ENCODE peak calls at places on chromosomes 5 and 9, in ten cellular contexts. One of them, this sample, is unnamed.

GRCh38 chr5:143699121-143699520 is 112.8 kb upstream of the HMHB1 start:
- DNase-seq in tibial nerve: no peak
- DNase-seq in Calu3: no peak
- DNase-seq in fibroblast of pulmonary artery: no peak
- DNase-seq in mesothelial cell of epicardium: no peak
- DNase-seq in endothelial cell: no peak
- DNase-seq in astrocyte of the spinal cord: no peak
- DNase-seq in hepatocyte: no peak
- DNase-seq in thyroid gland: no peak
- DNase-seq in ovary: no peak
- DNase-seq in this sample: no peak

GRCh38 chr9:91848146-91848545 is 101.9 kb downstream of the ROR2 start:
- DNase-seq in Calu3: no peak
- DNase-seq in mesothelial cell of epicardium: no peak
- DNase-seq in astrocyte of the spinal cord: no peak
- DNase-seq in ovary: no peak
- DNase-seq in endothelial cell: no peak
- DNase-seq in fibroblast of pulmonary artery: no peak
- DNase-seq in thyroid gland: no peak
- DNase-seq in tibial nerve: no peak
- DNase-seq in hepatocyte: no peak
- DNase-seq in this sample: no peak

GRCh38 chr5:112921031-112921832 is 795 bp downstream of the REEP5 start:
- DNase-seq in fibroblast of pulmonary artery: peak; percentile 72
- DNase-seq in hepatocyte: peak; percentile 87
- DNase-seq in tibial nerve: peak; percentile 31
- DNase-seq in Calu3: peak; percentile 80
- DNase-seq in astrocyte of the spinal cord: peak; percentile 69
- DNase-seq in ovary: peak; percentile 86
- DNase-seq in mesothelial cell of epicardium: peak; percentile 42
- DNase-seq in thyroid gland: peak; percentile 81
- DNase-seq in endothelial cell: peak; percentile 66
- DNase-seq in this sample: no peak

GRCh38 chr5:181160144-181160754 is 12.9 kb downstream of the OR2V2 start:
- DNase-seq in thyroid gland: no peak
- DNase-seq in mesothelial cell of epicardium: no peak
- DNase-seq in astrocyte of the spinal cord: peak; percentile 52
- DNase-seq in tibial nerve: peak; percentile 29
- DNase-seq in fibroblast of pulmonary artery: peak; percentile 33
- DNase-seq in Calu3: no peak
- DNase-seq in hepatocyte: peak; percentile 28
- DNase-seq in ovary: peak; percentile 69
- DNase-seq in endothelial cell: no peak
- DNase-seq in this sample: no peak

GRCh38 chr9:104094534-104095020 is 468 bp downstream of the SMC2 start:
- DNase-seq in endothelial cell: no peak
- DNase-seq in astrocyte of the spinal cord: no peak
- DNase-seq in mesothelial cell of epicardium: no peak
- DNase-seq in tibial nerve: no peak
- DNase-seq in Calu3: no peak
- DNase-seq in hepatocyte: no peak
- DNase-seq in fibroblast of pulmonary artery: no peak
- DNase-seq in ovary: no peak
- DNase-seq in thyroid gland: no peak
- DNase-seq in this sample: no peak

GRCh38 chr5:143182106-143182505 is 221.4 kb downstream of the NR3C1 start:
- DNase-seq in endothelial cell: no peak
- DNase-seq in ovary: no peak
- DNase-seq in mesothelial cell of epicardium: no peak
- DNase-seq in thyroid gland: no peak
- DNase-seq in hepatocyte: no peak
- DNase-seq in Calu3: no peak
- DNase-seq in astrocyte of the spinal cord: no peak
- DNase-seq in fibroblast of pulmonary artery: peak; percentile 49
- DNase-seq in tibial nerve: no peak
- DNase-seq in this sample: no peak

GRCh38 chr5:126509339-126509738 is 85.7 kb downstream of the ALDH7A1 start:
- DNase-seq in ovary: no peak
- DNase-seq in endothelial cell: no peak
- DNase-seq in thyroid gland: no peak
- DNase-seq in mesothelial cell of epicardium: no peak
- DNase-seq in fibroblast of pulmonary artery: peak; percentile 46
- DNase-seq in hepatocyte: no peak
- DNase-seq in astrocyte of the spinal cord: no peak
- DNase-seq in tibial nerve: no peak
- DNase-seq in Calu3: no peak
- DNase-seq in this sample: no peak

GRCh38 chr5:29780401-29780800 is 1413.1 kb upstream of the CDH6 start:
- DNase-seq in endothelial cell: no peak
- DNase-seq in hepatocyte: no peak
- DNase-seq in thyroid gland: no peak
- DNase-seq in tibial nerve: no peak
- DNase-seq in Calu3: no peak
- DNase-seq in ovary: no peak
- DNase-seq in mesothelial cell of epicardium: no peak
- DNase-seq in fibroblast of pulmonary artery: no peak
- DNase-seq in astrocyte of the spinal cord: no peak
- DNase-seq in this sample: no peak

GRCh38 chr9:87685431-87685830 is 40.5 kb upstream of the CTSL start:
- DNase-seq in endothelial cell: no peak
- DNase-seq in thyroid gland: no peak
- DNase-seq in hepatocyte: no peak
- DNase-seq in Calu3: no peak
- DNase-seq in ovary: no peak
- DNase-seq in fibroblast of pulmonary artery: no peak
- DNase-seq in mesothelial cell of epicardium: no peak
- DNase-seq in astrocyte of the spinal cord: no peak
- DNase-seq in tibial nerve: no peak
- DNase-seq in this sample: no peak

GRCh38 chr9:87687207-87687606 is 38.7 kb upstream of the CTSL start:
- DNase-seq in thyroid gland: no peak
- DNase-seq in fibroblast of pulmonary artery: no peak
- DNase-seq in hepatocyte: no peak
- DNase-seq in Calu3: no peak
- DNase-seq in mesothelial cell of epicardium: no peak
- DNase-seq in endothelial cell: no peak
- DNase-seq in astrocyte of the spinal cord: no peak
- DNase-seq in tibial nerve: no peak
- DNase-seq in ovary: no peak
- DNase-seq in this sample: no peak

GRCh38 chr9:87686520-87687090 is 39.3 kb upstream of the CTSL start:
- DNase-seq in ovary: no peak
- DNase-seq in hepatocyte: no peak
- DNase-seq in Calu3: no peak
- DNase-seq in astrocyte of the spinal cord: no peak
- DNase-seq in fibroblast of pulmonary artery: no peak
- DNase-seq in thyroid gland: no peak
- DNase-seq in tibial nerve: no peak
- DNase-seq in endothelial cell: no peak
- DNase-seq in mesothelial cell of epicardium: no peak
- DNase-seq in this sample: no peak

GRCh38 chr9:87684627-87685204 is 41.2 kb upstream of the CTSL start:
- DNase-seq in endothelial cell: peak; percentile 60
- DNase-seq in tibial nerve: peak; percentile 52
- DNase-seq in fibroblast of pulmonary artery: peak; percentile 52
- DNase-seq in ovary: peak; percentile 79
- DNase-seq in mesothelial cell of epicardium: no peak
- DNase-seq in hepatocyte: peak; percentile 71
- DNase-seq in Calu3: peak; percentile 25
- DNase-seq in astrocyte of the spinal cord: no peak
- DNase-seq in thyroid gland: peak; percentile 59
- DNase-seq in this sample: no peak

DNA sequence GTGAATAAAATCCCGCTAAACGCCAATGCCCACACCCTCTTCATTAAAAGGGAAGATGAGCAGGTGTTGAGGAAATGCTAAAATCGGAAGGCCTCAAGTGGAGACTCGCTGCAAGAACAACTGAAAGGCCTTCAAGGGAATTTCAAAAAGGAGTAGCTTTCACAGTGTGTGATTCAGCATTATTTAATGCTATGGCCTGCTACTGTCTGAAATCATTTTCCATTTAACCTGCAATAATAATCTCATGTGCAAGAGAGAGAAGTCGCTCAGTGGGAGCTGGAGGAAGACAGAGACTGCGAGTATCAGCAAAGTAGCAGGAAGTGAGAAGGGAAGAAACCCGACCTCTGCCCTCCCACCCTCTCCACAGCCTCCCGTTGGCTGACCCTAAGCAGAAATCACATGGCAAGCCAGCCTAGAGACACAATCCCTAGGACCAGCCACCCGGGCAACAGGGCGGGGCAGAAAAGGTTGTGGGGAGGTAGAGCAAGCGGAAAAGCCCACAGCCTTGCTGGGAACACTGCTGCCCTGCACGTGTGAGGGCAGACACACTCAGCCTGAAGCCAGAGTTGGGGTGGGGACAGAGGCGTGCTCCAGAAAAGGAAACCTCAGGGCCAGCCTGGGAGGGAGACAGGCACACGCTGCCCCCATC is 39.9 kb upstream of the CTSL start:
- DNase-seq in hepatocyte: no peak
- DNase-seq in fibroblast of pulmonary artery: no peak
- DNase-seq in Calu3: no peak
- DNase-seq in endothelial cell: no peak
- DNase-seq in tibial nerve: no peak
- DNase-seq in mesothelial cell of epicardium: no peak
- DNase-seq in ovary: no peak
- DNase-seq in astrocyte of the spinal cord: no peak
- DNase-seq in thyroid gland: no peak
- DNase-seq in this sample: no peak
- TF ChIP-seq CTCF in hepatocyte: no peak
- TF ChIP-seq CTCF in fibroblast of pulmonary artery: no peak
- TF ChIP-seq CTCF in Calu3: no peak
- TF ChIP-seq CTCF in endothelial cell: no peak
- TF ChIP-seq CTCF in tibial nerve: no peak
- TF ChIP-seq CTCF in mesothelial cell of epicardium: no peak
- TF ChIP-seq CTCF in ovary: no peak
- TF ChIP-seq CTCF in astrocyte of the spinal cord: no peak
- TF ChIP-seq CTCF in thyroid gland: no peak
- TF ChIP-seq CTCF in this sample: no peak

DNA sequence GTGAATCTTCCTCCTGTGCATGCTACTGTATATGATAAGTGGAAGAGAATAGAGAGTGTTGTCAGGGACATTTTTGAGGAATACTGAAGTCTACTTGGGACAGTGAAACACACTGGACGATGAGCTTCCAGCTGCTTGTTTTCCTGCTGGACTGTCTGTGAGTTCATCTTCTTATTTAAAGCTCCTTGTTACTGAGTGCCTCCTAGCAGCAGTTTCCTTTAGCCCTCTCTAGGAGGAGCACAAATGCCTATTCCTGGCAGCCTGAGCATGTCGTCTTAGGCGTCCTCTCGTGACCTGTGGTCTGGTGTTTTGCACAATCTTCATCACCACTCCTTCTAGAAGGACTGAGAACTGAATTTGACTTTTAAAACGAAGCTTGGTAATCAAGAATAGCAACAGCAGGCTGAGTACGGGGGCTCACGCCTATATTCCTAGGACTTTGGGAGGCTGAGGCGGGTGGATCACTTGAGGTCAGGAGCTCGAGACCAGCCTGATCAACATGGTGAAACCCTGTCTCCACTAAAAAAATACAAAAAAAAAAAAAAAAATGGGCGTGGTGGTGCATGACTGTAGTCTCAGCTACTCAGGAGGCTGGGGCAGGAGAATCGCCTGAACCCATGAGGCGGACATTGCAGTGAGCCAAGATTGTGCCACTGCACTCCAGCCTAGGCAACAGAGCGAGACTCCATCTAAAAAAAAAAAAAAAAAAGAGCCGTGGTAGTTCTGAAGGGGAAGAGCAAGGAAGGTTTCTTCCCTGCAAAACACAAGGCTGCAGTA is 44.0 kb downstream of the ANKRD33B start:
- DNase-seq in hepatocyte: peak; percentile 61
- DNase-seq in fibroblast of pulmonary artery: peak; percentile 77
- DNase-seq in thyroid gland: peak; percentile 55
- DNase-seq in astrocyte of the spinal cord: peak; percentile 63
- DNase-seq in mesothelial cell of epicardium: no peak
- DNase-seq in tibial nerve: peak; percentile 78
- DNase-seq in ovary: no peak
- DNase-seq in endothelial cell: no peak
- DNase-seq in Calu3: no peak
- DNase-seq in this sample: no peak
- TF ChIP-seq CTCF in hepatocyte: no peak
- TF ChIP-seq CTCF in fibroblast of pulmonary artery: peak; percentile 30
- TF ChIP-seq CTCF in thyroid gland: no peak
- TF ChIP-seq CTCF in astrocyte of the spinal cord: peak; percentile 31
- TF ChIP-seq CTCF in mesothelial cell of epicardium: no peak
- TF ChIP-seq CTCF in tibial nerve: peak; percentile 41
- TF ChIP-seq CTCF in ovary: no peak
- TF ChIP-seq CTCF in endothelial cell: no peak
- TF ChIP-seq CTCF in Calu3: no peak
- TF ChIP-seq CTCF in this sample: no peak

GRCh38 chr5:138448481-138449398 is 9.9 kb downstream of the REEP2 start:
- DNase-seq in ovary: no peak
- DNase-seq in thyroid gland: peak; percentile 37
- DNase-seq in mesothelial cell of epicardium: no peak
- DNase-seq in astrocyte of the spinal cord: peak; percentile 90
- DNase-seq in Calu3: no peak
- DNase-seq in hepatocyte: no peak
- DNase-seq in endothelial cell: no peak
- DNase-seq in fibroblast of pulmonary artery: no peak
- DNase-seq in tibial nerve: no peak
- DNase-seq in this sample: peak; percentile 81
- TF ChIP-seq CTCF in ovary: no peak
- TF ChIP-seq CTCF in thyroid gland: no peak
- TF ChIP-seq CTCF in mesothelial cell of epicardium: no peak
- TF ChIP-seq CTCF in astrocyte of the spinal cord: no peak
- TF ChIP-seq CTCF in Calu3: no peak
- TF ChIP-seq CTCF in hepatocyte: no peak
- TF ChIP-seq CTCF in endothelial cell: no peak
- TF ChIP-seq CTCF in fibroblast of pulmonary artery: no peak
- TF ChIP-seq CTCF in tibial nerve: no peak
- TF ChIP-seq CTCF in this sample: no peak

GRCh38 chr5:140360101-140360500 is at the start of gene SLC4A9:
- DNase-seq in fibroblast of pulmonary artery: no peak
- DNase-seq in astrocyte of the spinal cord: no peak
- DNase-seq in endothelial cell: no peak
- DNase-seq in hepatocyte: no peak
- DNase-seq in thyroid gland: no peak
- DNase-seq in Calu3: no peak
- DNase-seq in ovary: no peak
- DNase-seq in tibial nerve: no peak
- DNase-seq in mesothelial cell of epicardium: no peak
- DNase-seq in this sample: no peak

GRCh38 chr5:140360681-140361479 is 886 bp downstream of the SLC4A9 start:
- DNase-seq in ovary: no peak
- DNase-seq in astrocyte of the spinal cord: no peak
- DNase-seq in endothelial cell: no peak
- DNase-seq in fibroblast of pulmonary artery: no peak
- DNase-seq in tibial nerve: no peak
- DNase-seq in Calu3: no peak
- DNase-seq in thyroid gland: no peak
- DNase-seq in hepatocyte: no peak
- DNase-seq in mesothelial cell of epicardium: no peak
- DNase-seq in this sample: no peak

GRCh38 chr5:140356878-140357730 is 2.9 kb upstream of the SLC4A9 start:
- DNase-seq in thyroid gland: no peak
- DNase-seq in hepatocyte: no peak
- DNase-seq in astrocyte of the spinal cord: no peak
- DNase-seq in fibroblast of pulmonary artery: no peak
- DNase-seq in mesothelial cell of epicardium: no peak
- DNase-seq in ovary: no peak
- DNase-seq in Calu3: no peak
- DNase-seq in tibial nerve: no peak
- DNase-seq in endothelial cell: no peak
- DNase-seq in this sample: no peak

GRCh38 chr5:140357731-140358093 is 2.3 kb upstream of the SLC4A9 start:
- DNase-seq in endothelial cell: peak; percentile 83
- DNase-seq in ovary: peak; percentile 85
- DNase-seq in hepatocyte: peak; percentile 93
- DNase-seq in thyroid gland: peak; percentile 82
- DNase-seq in tibial nerve: peak; percentile 81
- DNase-seq in mesothelial cell of epicardium: peak; percentile 72
- DNase-seq in Calu3: peak; percentile 90
- DNase-seq in fibroblast of pulmonary artery: peak; percentile 91
- DNase-seq in astrocyte of the spinal cord: peak; percentile 86
- DNase-seq in this sample: peak; percentile 71

DNA sequence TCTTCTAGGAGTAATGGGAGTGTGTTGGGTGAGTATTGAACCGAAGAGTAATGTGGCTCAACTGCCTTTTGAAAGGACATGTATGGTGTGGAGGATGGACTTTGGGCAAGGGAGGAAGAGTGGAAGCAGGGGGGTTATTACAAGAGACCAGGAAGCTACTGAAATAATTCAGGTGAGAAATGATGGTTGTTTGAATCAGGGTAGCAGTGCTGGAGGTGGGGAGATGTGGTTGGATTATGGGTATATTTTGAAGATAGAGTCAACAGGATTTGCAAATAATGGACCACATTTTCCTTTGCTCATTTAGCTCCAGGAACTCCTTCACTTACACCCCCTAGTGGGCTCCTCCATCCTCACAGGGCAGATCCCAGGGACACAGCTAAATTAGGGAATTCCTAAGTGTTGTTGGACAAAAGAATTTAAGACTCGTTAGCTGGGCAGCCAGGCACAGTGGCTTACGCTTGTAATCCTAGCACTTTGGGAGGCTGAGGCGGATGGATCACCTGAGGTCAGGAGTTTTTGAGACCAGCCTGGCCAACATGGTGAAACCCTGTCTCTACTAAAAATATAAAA is 1.2 kb upstream of the SLC4A9 start:
- DNase-seq in endothelial cell: peak; percentile 66
- DNase-seq in thyroid gland: no peak
- DNase-seq in tibial nerve: no peak
- DNase-seq in ovary: no peak
- DNase-seq in mesothelial cell of epicardium: no peak
- DNase-seq in fibroblast of pulmonary artery: peak; percentile 59
- DNase-seq in astrocyte of the spinal cord: peak; percentile 32
- DNase-seq in Calu3: peak; percentile 67
- DNase-seq in hepatocyte: no peak
- DNase-seq in this sample: no peak
- TF ChIP-seq CTCF in endothelial cell: peak; percentile 62
- TF ChIP-seq CTCF in thyroid gland: no peak
- TF ChIP-seq CTCF in tibial nerve: no peak
- TF ChIP-seq CTCF in ovary: no peak
- TF ChIP-seq CTCF in mesothelial cell of epicardium: no peak
- TF ChIP-seq CTCF in fibroblast of pulmonary artery: peak; percentile 70
- TF ChIP-seq CTCF in astrocyte of the spinal cord: peak; percentile 60
- TF ChIP-seq CTCF in Calu3: peak; percentile 22
- TF ChIP-seq CTCF in hepatocyte: peak; percentile 33
- TF ChIP-seq CTCF in this sample: peak; percentile 64

This sample was measured in astrocyte of the cerebellum.